ENCODE peak calls at places on chromosome 11, in six cellular contexts. U, G, F, W, X and B are unnamed samples.

GRCh38 chr11:28910926-28911325 is 802.7 kb downstream of the METTL15 start:
- DNase-seq in F (no peak), U (no peak), W (no peak), X (no peak), G (no peak), B (no peak)

GRCh38 chr11:127017482-127017881 is 16.9 kb upstream of the KIRREL3 start:
- DNase-seq in G (no peak), U (peak), W (peak), X (no peak), F (peak), B (peak)

GRCh38 chr11:19632435-19632834 is 80.2 kb upstream of the NAV2 start:
- DNase-seq in X (no peak), U (no peak), F (no peak), W (peak), G (no peak), B (no peak)

GRCh38 chr11:120666121-120666639 is 154.6 kb downstream of the GRIK4 start:
- DNase-seq in F (no peak), G (no peak), X (no peak), W (no peak), U (peak), B (no peak)

GRCh38 chr11:17672469-17672868 is 46.9 kb upstream of the MYOD1 start:
- DNase-seq in G (no peak), U (no peak), F (no peak), X (no peak), W (no peak), B (no peak)

GRCh38 chr11:46036969-46037368 is 84.3 kb downstream of the PHF21A start:
- DNase-seq in F (no peak), U (no peak), X (no peak), G (no peak), W (no peak), B (no peak)

GRCh38 chr11:19345848-19346681 is 105.3 kb upstream of the E2F8 start:
- DNase-seq in G (peak), X (no peak), U (peak), W (peak), F (peak), B (peak)

GRCh38 chr11:14267861-14268635 is 90.9 kb downstream of the RRAS2 start:
- DNase-seq in U (no peak), G (no peak), W (peak), X (no peak), F (no peak), B (no peak)

GRCh38 chr11:134531331-134532135 is 119.5 kb upstream of the B3GAT1 start:
- DNase-seq in G (peak), X (peak), U (peak), F (no peak), W (no peak), B (no peak)

GRCh38 chr11:12287009-12287373 is 90.4 kb upstream of the PARVA start:
- DNase-seq in X (no peak), U (no peak), W (peak), F (peak), G (no peak), B (no peak)

GRCh38 chr11:89495951-89496350 is 4.8 kb upstream of the NOX4 start:
- DNase-seq in W (peak), F (no peak), G (peak), X (no peak), U (peak), B (no peak)

GRCh38 chr11:8917157-8917820 is 6.3 kb downstream of the AKIP1 start:
- DNase-seq in U (peak), X (peak), W (peak), G (no peak), F (no peak), B (peak)

GRCh38 chr11:62806611-62807121 is 1.4 kb upstream of the NXF1 start:
- DNase-seq in W (peak), U (no peak), F (no peak), X (peak), G (no peak), B (no peak)

GRCh38 chr11:13114566-13115465 is 105.7 kb downstream of the RASSF10 start:
- DNase-seq in X (peak), F (peak), W (no peak), G (no peak), U (peak), B (peak)

GRCh38 chr11:91104237-91104636 is 881.4 kb upstream of the CHORDC1 start:
- DNase-seq in G (no peak), U (no peak), W (peak), F (no peak), X (no peak), B (no peak)

GRCh38 chr11:72625746-72626636 is 48.2 kb downstream of the PDE2A start:
- DNase-seq in W (peak), G (peak), F (no peak), U (no peak), X (peak), B (no peak)

GRCh38 chr11:11657101-11657935 is 35.5 kb upstream of the GALNT18 start:
- DNase-seq in W (no peak), G (no peak), U (no peak), F (no peak), X (no peak), B (no peak)

GRCh38 chr11:108302121-108302785 is 79.4 kb downstream of the ATM start:
- DNase-seq in U (no peak), X (no peak), W (no peak), F (no peak), G (no peak), B (no peak)

GRCh38 chr11:108115495-108116140 is 5.7 kb upstream of the ACAT1 start:
- DNase-seq in X (peak), F (peak), U (peak), W (peak), G (peak), B (no peak)

GRCh38 chr11:122737951-122738693 is 82.6 kb downstream of the UBASH3B start:
- DNase-seq in G (no peak), U (peak), F (no peak), X (no peak), W (peak), B (no peak)

GRCh38 chr11:91749231-91749630 is 475.4 kb upstream of the FAT3 start:
- DNase-seq in U (no peak), W (no peak), G (no peak), F (no peak), X (no peak), B (no peak)

GRCh38 chr11:11016123-11016522 is 158.3 kb upstream of the ZBED5 start:
- DNase-seq in G (no peak), W (no peak), F (no peak), U (no peak), X (no peak), B (no peak)

GRCh38 chr11:86447763-86448480 is 73.2 kb downstream of the CCDC81 start:
- DNase-seq in F (no peak), G (no peak), W (no peak), U (no peak), X (no peak), B (no peak)

GRCh38 chr11:108616549-108616948 is 23.0 kb upstream of the EXPH5 start:
- DNase-seq in W (peak), F (peak), G (no peak), X (no peak), U (no peak), B (no peak)

GRCh38 chr11:35750981-35751663 is 88.5 kb downstream of the TRIM44 start:
- DNase-seq in X (no peak), F (no peak), U (no peak), G (no peak), W (no peak), B (no peak)
- TF ChIP-seq CTCF in X (no peak), F (no peak), U (no peak), G (no peak), W (no peak), B (no peak)

GRCh38 chr11:94519478-94520084 is 7.3 kb downstream of the C11orf97 start:
- DNase-seq in X (no peak), W (peak), F (no peak), U (peak), G (no peak), B (no peak)
- TF ChIP-seq CTCF in X (peak), W (peak), F (peak), U (peak), G (peak), B (peak)

GRCh38 chr11:39361557-39361956 is 2097.9 kb downstream of the LRRC4C start:
- DNase-seq in U (no peak), G (no peak), F (no peak), X (no peak), W (no peak), B (no peak)
- TF ChIP-seq CTCF in U (peak), G (no peak), F (no peak), X (no peak), W (no peak), B (no peak)

DNA sequence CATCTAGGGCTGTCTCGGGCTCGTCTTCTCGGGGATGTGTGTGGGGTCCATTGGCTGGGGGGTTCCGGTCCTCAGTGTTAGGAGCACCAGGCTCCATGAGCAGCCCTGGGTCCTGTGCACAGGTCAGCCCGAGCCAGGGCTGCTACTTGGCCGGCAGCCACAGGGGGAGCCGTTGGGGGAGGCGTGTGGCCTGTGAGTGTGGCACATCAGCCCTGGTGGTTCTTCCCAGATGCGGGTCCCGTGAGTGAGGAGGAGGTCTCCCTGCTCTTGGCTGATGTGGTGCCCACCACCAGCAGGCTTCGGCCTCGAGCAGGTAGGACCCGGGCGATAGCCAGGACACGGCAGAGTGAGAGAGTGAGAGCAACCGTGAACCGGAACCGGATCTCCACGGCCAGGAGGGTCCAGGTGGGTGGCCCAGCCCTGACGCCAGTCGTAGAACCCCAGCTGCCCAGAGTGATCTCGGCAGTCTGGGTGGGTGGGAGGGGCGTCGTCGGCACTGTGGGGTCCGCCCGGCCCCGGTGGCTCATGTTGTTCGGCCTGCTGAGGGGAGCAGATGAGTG is 18.5 kb downstream of the IRF7 start:
- DNase-seq in G (no peak), U (peak), F (peak), W (no peak), X (no peak), B (no peak)
- TF ChIP-seq CTCF in G (no peak), U (peak), F (no peak), W (no peak), X (no peak), B (no peak)

DNA sequence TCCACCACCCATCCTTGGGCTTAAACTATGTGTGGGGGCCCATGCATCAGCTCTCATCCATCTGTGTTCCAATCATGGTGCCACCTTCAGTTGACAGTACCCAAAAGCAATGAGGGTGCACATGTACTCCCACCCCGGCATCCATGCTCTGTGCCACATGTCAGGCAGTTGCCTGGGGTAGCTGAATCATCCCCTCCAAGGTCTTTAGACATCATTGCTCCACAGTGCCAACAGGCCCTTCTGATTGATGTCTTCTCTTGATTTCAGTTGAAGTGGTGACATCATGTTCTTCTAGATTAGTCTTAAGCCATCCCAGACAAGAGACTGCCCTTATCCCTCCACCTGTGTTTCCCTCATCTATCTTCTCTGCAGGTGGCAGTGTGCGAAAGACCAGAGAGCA is 42.5 kb downstream of the TMPRSS5 start:
- DNase-seq in X (no peak), U (no peak), G (no peak), W (no peak), F (peak), B (no peak)
- TF ChIP-seq CTCF in X (no peak), U (no peak), G (no peak), W (no peak), F (no peak), B (no peak)

GRCh38 chr11:2929511-2929879 is 275 bp upstream of the PHLDA2 start:
- DNase-seq in W (peak), U (peak), X (peak), G (no peak), F (peak), B (peak)

GRCh38 chr11:2930705-2931415 is 1.6 kb upstream of the PHLDA2 start:
- DNase-seq in U (peak), G (peak), X (peak), F (peak), W (peak), B (peak)

GRCh38 chr11:2928605-2929510 is at the start of gene PHLDA2:
- DNase-seq in W (peak), F (peak), U (peak), G (peak), X (peak), B (peak)

GRCh38 chr11:2931416-2931746 is 2.2 kb upstream of the PHLDA2 start:
- DNase-seq in G (no peak), X (no peak), F (no peak), U (no peak), W (no peak), B (no peak)

DNA sequence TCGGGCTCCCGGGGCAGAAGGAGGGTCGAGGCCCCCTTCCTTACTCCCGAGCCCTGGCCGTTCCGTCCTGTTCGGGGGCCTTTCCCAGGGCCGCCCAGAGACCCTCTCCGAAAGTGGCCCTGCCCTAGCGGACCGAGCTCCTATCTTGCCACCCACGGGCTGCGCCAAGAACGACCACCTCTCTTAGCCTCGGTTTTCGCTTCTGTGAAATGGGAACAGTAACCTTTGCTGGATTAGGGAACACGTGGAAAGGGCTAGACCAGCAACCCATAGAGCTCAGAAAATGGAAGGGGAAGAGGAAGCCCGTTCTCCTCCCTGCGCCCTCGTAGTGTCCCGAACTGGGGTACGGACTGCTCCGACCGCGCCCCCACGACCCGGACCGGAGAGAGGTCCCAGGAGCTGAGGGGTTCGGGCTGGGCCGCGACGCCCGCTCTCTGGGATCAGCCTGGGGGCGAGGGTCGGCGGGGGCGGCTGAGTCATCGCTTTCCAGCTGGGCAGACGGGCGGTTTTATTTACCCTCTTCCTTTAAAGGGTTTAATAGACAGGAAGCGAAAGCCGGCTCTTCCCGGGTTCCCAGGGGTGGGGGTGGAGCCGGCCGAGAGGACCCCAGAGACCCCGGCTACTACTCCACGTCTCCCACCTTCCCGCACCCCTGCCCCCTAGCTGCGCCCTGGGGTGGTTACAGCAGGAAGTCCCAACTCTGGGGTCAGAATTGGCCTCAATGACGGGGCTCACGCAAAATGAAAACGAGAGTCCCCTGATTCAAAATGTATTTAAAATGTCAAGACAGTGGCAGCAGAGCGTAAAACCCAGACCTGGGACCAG is 872 bp upstream of the PHLDA2 start:
- DNase-seq in F (peak), U (peak), G (no peak), W (peak), X (peak), B (peak)
- TF ChIP-seq CTCF in F (no peak), U (no peak), G (no peak), W (peak), X (no peak), B (peak)

GRCh38 chr11:21564095-21564494 is 628.8 kb upstream of the ANO5 start:
- DNase-seq in F (no peak), W (no peak), X (no peak), G (no peak), U (no peak), B (no peak)

GRCh38 chr11:21565283-21565682 is 627.6 kb upstream of the ANO5 start:
- DNase-seq in W (no peak), G (no peak), X (no peak), F (no peak), U (no peak), B (no peak)

GRCh38 chr11:21566521-21567100 is 626.3 kb upstream of the ANO5 start:
- DNase-seq in G (no peak), U (no peak), F (no peak), W (no peak), X (no peak), B (no peak)

GRCh38 chr11:21567628-21568290 is 625.1 kb upstream of the ANO5 start:
- DNase-seq in F (no peak), W (no peak), U (no peak), G (no peak), X (no peak), B (no peak)

DNA sequence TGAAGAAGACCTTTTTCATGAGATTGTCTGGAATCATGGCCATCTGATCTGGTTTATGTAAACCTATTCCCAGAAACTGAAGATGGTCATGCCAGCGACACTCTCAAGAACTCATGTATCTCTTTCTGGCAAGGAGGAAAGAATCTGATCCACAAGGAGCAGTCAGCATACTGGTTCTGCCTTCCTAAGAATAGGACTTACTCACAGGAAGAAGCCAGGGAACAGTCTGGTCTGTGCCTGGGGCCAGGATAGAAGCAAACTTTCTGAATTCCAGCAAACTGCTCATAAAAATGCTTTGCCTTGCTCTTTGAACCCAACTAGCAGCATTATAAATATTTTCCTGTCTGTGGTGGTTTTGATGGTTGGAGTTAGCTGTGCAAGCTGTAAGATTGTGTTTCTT is 628.1 kb upstream of the ANO5 start:
- DNase-seq in G (no peak), X (no peak), U (no peak), W (no peak), F (no peak), B (no peak)
- TF ChIP-seq CTCF in G (no peak), X (no peak), U (no peak), W (no peak), F (no peak), B (no peak)